ENCODE peak calls at places on chromosomes 11 and 22, in nine cellular contexts. H is natural killer cell, J is endodermal cell, A is cardiac muscle cell, N is keratinocyte, T is RWPE1, U is cardiac fibroblast, M is kidney epithelial cell, R is epithelial cell of esophagus. L is an unnamed sample.

GRCh38 chr22:33006220-33006954 is 51.8 kb downstream of the SYN3 start:
- DNase-seq in H (no peak), J (no peak), A (no peak), N (no peak), T (no peak), U (no peak), M (no peak), R (peak), L (no peak)

GRCh38 chr11:61345170-61345610 is 12.2 kb downstream of the TKFC start:
- DNase-seq in H (no peak), J (no peak), A (no peak), N (no peak), T (no peak), U (no peak), M (no peak), R (no peak), L (no peak)

GRCh38 chr11:76616676-76617552 is 53.6 kb downstream of the LRRC32 start:
- DNase-seq in H (no peak), J (peak), A (no peak), N (no peak), T (no peak), U (peak), M (no peak), R (no peak), L (no peak)

GRCh38 chr11:117187007-117187406 is 8.5 kb downstream of the SIDT2 start:
- DNase-seq in H (no peak), J (peak), A (no peak), N (no peak), T (no peak), U (no peak), M (no peak), R (no peak), L (no peak)

GRCh38 chr11:46705070-46705688 is 4.3 kb downstream of the ZNF408 start:
- DNase-seq in H (no peak), J (no peak), A (no peak), N (no peak), T (no peak), U (no peak), M (no peak), R (no peak), L (no peak)

GRCh38 chr11:34649597-34649996 is 28.7 kb downstream of the EHF start:
- DNase-seq in H (no peak), J (no peak), A (no peak), N (no peak), T (no peak), U (no peak), M (no peak), R (no peak), L (no peak)

GRCh38 chr22:44567846-44568493 is 69.9 kb upstream of the RTL6 start:
- DNase-seq in H (peak), J (peak), A (peak), N (no peak), T (no peak), U (peak), M (no peak), R (peak), L (no peak)

GRCh38 chr22:49853981-49854791 is 542 bp downstream of the ZBED4 start:
- DNase-seq in H (no peak), J (peak), A (peak), N (no peak), T (no peak), U (peak), M (no peak), R (peak), L (no peak)

GRCh38 chr11:129846508-129847335 is 31.1 kb downstream of the TMEM45B start:
- DNase-seq in H (no peak), J (no peak), A (no peak), N (no peak), T (peak), U (peak), M (peak), R (peak), L (no peak)

GRCh38 chr22:37284807-37285355 is 2.6 kb downstream of the CYTH4 start:
- DNase-seq in H (peak), J (peak), A (peak), N (no peak), T (no peak), U (no peak), M (no peak), R (no peak), L (no peak)

GRCh38 chr11:77406396-77406795 is 67.5 kb downstream of the PAK1 start:
- DNase-seq in H (no peak), J (no peak), A (no peak), N (no peak), T (no peak), U (no peak), M (no peak), R (no peak), L (no peak)

GRCh38 chr11:132312161-132312560 is 941.7 kb downstream of the NTM start:
- DNase-seq in H (no peak), J (no peak), A (no peak), N (peak), T (peak), U (peak), M (peak), R (peak), L (no peak)

GRCh38 chr11:14544611-14545010 is 24.4 kb upstream of the PSMA1 start:
- DNase-seq in H (no peak), J (no peak), A (no peak), N (no peak), T (no peak), U (peak), M (no peak), R (peak), L (no peak)

GRCh38 chr11:43410394-43410793 is 51.7 kb downstream of the TTC17 start:
- DNase-seq in H (no peak), J (no peak), A (no peak), N (no peak), T (no peak), U (no peak), M (no peak), R (no peak), L (no peak)

GRCh38 chr11:46378296-46378695 is 3.2 kb upstream of the MDK start:
- DNase-seq in H (no peak), J (no peak), A (no peak), N (no peak), T (no peak), U (no peak), M (no peak), R (no peak), L (no peak)

GRCh38 chr11:80214413-80214812 is 773.6 kb upstream of the TENM4 start:
- DNase-seq in H (no peak), J (no peak), A (no peak), N (no peak), T (no peak), U (no peak), M (no peak), R (peak), L (no peak)

GRCh38 chr11:95593101-95593500 is 196.5 kb downstream of the FAM76B start:
- DNase-seq in H (no peak), J (no peak), A (no peak), N (no peak), T (no peak), U (peak), M (no peak), R (peak), L (no peak)

GRCh38 chr11:87223816-87224215 is 186.1 kb downstream of the TMEM135 start:
- DNase-seq in H (no peak), J (no peak), A (no peak), N (no peak), T (no peak), U (peak), M (no peak), R (no peak), L (no peak)

GRCh38 chr11:5363712-5364111 is 12.4 kb downstream of the OR51B6 start:
- DNase-seq in H (no peak), J (no peak), A (no peak), N (no peak), T (no peak), U (no peak), M (no peak), R (no peak), L (no peak)

GRCh38 chr11:129639300-129639699 is 176.3 kb upstream of the TMEM45B start:
- DNase-seq in H (no peak), J (no peak), A (no peak), N (peak), T (peak), U (peak), M (peak), R (peak), L (no peak)

GRCh38 chr11:39807904-39808303 is 1651.5 kb downstream of the LRRC4C start:
- DNase-seq in H (no peak), J (no peak), A (no peak), N (no peak), T (no peak), U (no peak), M (no peak), R (no peak), L (no peak)

GRCh38 chr11:20397281-20397680 is 9.8 kb downstream of the PRMT3 start:
- DNase-seq in H (no peak), J (no peak), A (peak), N (no peak), T (peak), U (peak), M (peak), R (peak), L (no peak)

GRCh38 chr11:13745165-13745564 is 76.7 kb downstream of the FAR1 start:
- DNase-seq in H (no peak), J (no peak), A (no peak), N (no peak), T (no peak), U (peak), M (no peak), R (peak), L (no peak)

GRCh38 chr11:121282376-121282775 is 10.2 kb upstream of the SC5D start:
- DNase-seq in H (no peak), J (no peak), A (no peak), N (no peak), T (no peak), U (no peak), M (no peak), R (peak), L (no peak)

GRCh38 chr11:12089473-12089872 is 20.9 kb upstream of the MICAL2 start:
- DNase-seq in H (no peak), J (no peak), A (no peak), N (no peak), T (no peak), U (no peak), M (no peak), R (peak), L (no peak)

GRCh38 chr11:17171916-17172315 is 35.9 kb downstream of the PIK3C2A start:
- DNase-seq in H (no peak), J (no peak), A (no peak), N (no peak), T (no peak), U (peak), M (no peak), R (no peak), L (no peak)

DNA sequence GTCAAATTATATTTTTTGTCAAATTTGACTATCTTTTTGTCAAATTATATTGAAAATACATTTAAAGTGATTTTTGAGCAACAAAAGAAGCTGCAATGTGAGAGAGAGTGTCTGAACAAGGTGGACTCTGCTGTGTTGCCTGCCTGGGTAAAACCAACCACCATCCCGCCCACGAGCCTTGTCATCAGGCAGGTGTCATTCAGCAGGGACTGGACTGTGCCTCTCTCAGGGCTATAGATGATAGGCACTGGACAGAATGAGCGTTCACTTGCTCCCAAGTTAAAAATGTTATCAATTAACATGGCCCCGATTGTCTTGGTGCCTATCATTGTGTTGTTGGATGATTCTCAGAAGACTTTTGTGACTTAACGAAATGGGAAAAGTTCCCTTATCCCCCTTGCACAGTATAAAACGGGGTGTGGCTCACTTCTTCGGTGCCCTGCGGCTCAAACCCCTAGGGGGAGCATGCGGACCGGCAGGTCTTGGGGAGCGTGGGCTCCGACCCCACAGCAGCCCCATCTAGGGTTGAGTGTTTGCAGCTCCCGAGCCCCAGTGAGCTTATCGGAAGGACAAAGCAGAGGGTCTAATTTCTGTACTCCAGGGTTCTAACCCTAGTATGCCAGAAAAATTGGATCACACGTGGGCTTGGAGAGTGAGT is 1.7 kb downstream of the APOL5 start:
- DNase-seq in H (no peak), J (no peak), A (no peak), N (no peak), T (no peak), U (no peak), M (no peak), R (no peak), L (no peak)
- TF ChIP-seq CTCF in H (no peak), J (peak), A (no peak), N (no peak), T (no peak), U (peak), M (no peak), R (no peak), L (no peak)

GRCh38 chr22:46147061-46147460 is 3.3 kb upstream of the PPARA start:
- DNase-seq in H (no peak), J (peak), A (no peak), N (no peak), T (no peak), U (no peak), M (no peak), R (no peak), L (no peak)

GRCh38 chr22:46149493-46149997 is 781 bp upstream of the PPARA start:
- DNase-seq in H (peak), J (peak), A (peak), N (no peak), T (no peak), U (peak), M (no peak), R (no peak), L (no peak)

GRCh38 chr22:46147471-46148267 is 2.7 kb upstream of the PPARA start:
- DNase-seq in H (no peak), J (peak), A (no peak), N (no peak), T (peak), U (no peak), M (no peak), R (peak), L (no peak)

GRCh38 chr22:46148885-46149492 is 1.3 kb upstream of the PPARA start:
- DNase-seq in H (no peak), J (no peak), A (no peak), N (no peak), T (no peak), U (no peak), M (no peak), R (no peak), L (no peak)

GRCh38 chr22:46148336-46148735 is 2.0 kb upstream of the PPARA start:
- DNase-seq in H (no peak), J (peak), A (no peak), N (no peak), T (no peak), U (no peak), M (no peak), R (no peak), L (no peak)
- TF ChIP-seq CTCF in H (no peak), J (no peak), A (no peak), N (no peak), T (no peak), U (no peak), M (no peak), R (no peak), L (no peak)

GRCh38 chr11:6862961-6863360 is at the start of gene OR10A2:
- DNase-seq in H (no peak), J (no peak), A (peak), N (no peak), T (no peak), U (no peak), M (no peak), R (peak), L (no peak)
- TF ChIP-seq CTCF in H (no peak), J (no peak), A (no peak), N (no peak), T (no peak), U (no peak), M (no peak), R (no peak), L (no peak)

DNA sequence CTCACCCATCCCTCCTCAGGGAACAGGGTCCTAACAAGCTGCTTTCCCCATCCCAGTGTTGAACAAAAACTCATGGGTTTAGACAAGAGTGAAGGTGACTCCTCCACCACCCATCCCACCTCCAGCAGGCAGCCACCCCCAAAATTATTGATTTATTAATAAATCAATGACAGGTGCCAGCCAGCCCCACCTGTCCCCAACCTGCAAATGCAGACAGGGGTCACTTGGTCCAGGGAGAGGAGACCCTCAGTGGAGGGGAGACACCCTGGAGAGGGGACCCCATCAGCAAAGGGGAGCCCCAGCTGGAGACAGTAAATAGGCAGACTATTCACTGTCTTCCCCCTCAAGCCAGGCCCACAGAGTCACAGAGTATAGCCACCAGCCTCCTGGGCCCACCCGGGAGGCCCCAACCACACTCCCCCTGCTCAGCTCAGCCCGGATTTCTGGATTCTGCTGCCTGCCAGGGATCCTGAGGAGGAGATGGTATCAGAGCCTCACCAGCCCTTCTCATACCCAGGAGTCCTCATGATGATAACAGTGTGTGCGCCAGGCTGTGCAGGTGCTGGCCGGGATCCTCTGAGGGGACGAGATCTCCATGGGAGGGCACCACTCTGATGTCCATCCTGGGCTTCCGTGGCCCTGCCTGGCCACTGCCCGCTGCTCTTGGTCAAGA is 8.8 kb upstream of the CD81 start:
- DNase-seq in H (no peak), J (no peak), A (no peak), N (no peak), T (no peak), U (no peak), M (no peak), R (no peak), L (no peak)
- TF ChIP-seq CTCF in H (no peak), J (no peak), A (no peak), N (no peak), T (no peak), U (no peak), M (no peak), R (no peak), L (no peak)

GRCh38 chr22:28395920-28396447 is 283.7 kb downstream of the TTC28 start:
- DNase-seq in H (no peak), J (no peak), A (no peak), N (no peak), T (no peak), U (peak), M (no peak), R (no peak), L (no peak)
- TF ChIP-seq CTCF in H (no peak), J (no peak), A (no peak), N (no peak), T (no peak), U (no peak), M (no peak), R (no peak), L (no peak)

GRCh38 chr11:75339685-75340409 is 11.6 kb downstream of the ARRB1 start:
- DNase-seq in H (no peak), J (peak), A (no peak), N (no peak), T (no peak), U (peak), M (no peak), R (no peak), L (no peak)
- TF ChIP-seq CTCF in H (no peak), J (peak), A (peak), N (no peak), T (no peak), U (no peak), M (no peak), R (no peak), L (no peak)

DNA sequence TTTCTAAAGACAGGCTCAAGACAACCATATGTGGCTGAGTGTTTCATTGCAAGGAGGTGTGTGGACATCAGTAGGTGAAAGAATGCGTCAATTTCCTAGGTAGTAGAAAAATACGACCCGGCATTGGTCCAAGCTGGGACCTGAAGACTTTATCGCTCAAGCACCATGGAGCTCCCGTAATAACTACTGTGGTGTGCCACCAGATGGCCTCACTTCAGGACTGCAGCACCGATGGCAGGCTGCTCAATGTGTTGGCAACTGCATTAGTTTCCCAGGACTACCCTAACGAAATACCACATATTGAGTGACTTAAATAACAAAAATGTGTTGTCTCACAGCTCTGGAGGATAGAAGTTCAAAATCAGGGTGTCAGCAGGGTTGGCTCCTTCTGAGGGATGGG is 72.4 kb upstream of the FAT3 start:
- DNase-seq in H (no peak), J (peak), A (no peak), N (no peak), T (no peak), U (no peak), M (no peak), R (no peak), L (no peak)
- TF ChIP-seq CTCF in H (no peak), J (peak), A (no peak), N (peak), T (no peak), U (no peak), M (no peak), R (no peak), L (no peak)